ENCODE peak calls at places on chromosome 9, in four cellular contexts. B is HepG2, I is K562, F is GM12878. X is an unnamed sample.
A peak's percentile ranks its signal among the peaks of the same experiment; 100 is the strongest.

GRCh38 chr9:78369644-78370219 is 72.8 kb downstream of the PSAT1 start:
- DNase-seq in B (peak; percentile 60), I (peak; percentile 66), F (no peak), X (peak; percentile 91)

GRCh38 chr9:105147095-105147871 is 97.2 kb upstream of the SLC44A1 start:
- DNase-seq in B (no peak), I (no peak), F (no peak), X (no peak)

GRCh38 chr9:69432623-69433022 is 107.6 kb downstream of the ENTREP1 start:
- DNase-seq in B (no peak), I (no peak), F (no peak), X (no peak)

GRCh38 chr9:7394007-7394774 is 405.4 kb downstream of the DMAC1 start:
- DNase-seq in B (peak; percentile 20), I (no peak), F (no peak), X (peak; percentile 18)

GRCh38 chr9:134236001-134236421 is 71.6 kb upstream of the RNU6ATAC start:
- DNase-seq in B (no peak), I (no peak), F (no peak), X (no peak)

GRCh38 chr9:3035594-3036389 is 191.9 kb upstream of the PUM3 start:
- DNase-seq in B (no peak), I (no peak), F (no peak), X (no peak)

GRCh38 chr9:137809038-137809630 is 68.4 kb upstream of the CACNA1B start:
- DNase-seq in B (no peak), I (no peak), F (peak; percentile 20), X (no peak)

GRCh38 chr9:133658442-133659431 is 22.6 kb downstream of the DBH start:
- DNase-seq in B (peak; percentile 81), I (peak; percentile 83), F (no peak), X (peak; percentile 42)

GRCh38 chr9:81814794-81815464 is 113.3 kb upstream of the SPATA31D4 start:
- DNase-seq in B (no peak), I (no peak), F (peak; percentile 27), X (no peak)

GRCh38 chr9:134036130-134036529 is 10.8 kb downstream of the BRD3OS start:
- DNase-seq in B (no peak), I (no peak), F (no peak), X (no peak)

GRCh38 chr9:109990541-109990940 is 210.5 kb downstream of the PALM2AKAP2 start:
- DNase-seq in B (no peak), I (no peak), F (no peak), X (no peak)

GRCh38 chr9:113376634-113377531 is at the start of gene HDHD3:
- DNase-seq in B (peak; percentile 71), I (peak; percentile 96), F (peak; percentile 40), X (peak; percentile 80)

GRCh38 chr9:99239341-99240055 is 17.4 kb downstream of the SEC61B start:
- DNase-seq in B (no peak), I (no peak), F (no peak), X (no peak)

GRCh38 chr9:134348404-134349155 is 22.3 kb downstream of the RXRA start:
- DNase-seq in B (no peak), I (no peak), F (no peak), X (no peak)

GRCh38 chr9:8817335-8817734 is 1017.8 kb upstream of the DMAC1 start:
- DNase-seq in B (no peak), I (no peak), F (no peak), X (no peak)

GRCh38 chr9:93649610-93650261 is 73.4 kb downstream of the PHF2 start:
- DNase-seq in B (no peak), I (no peak), F (no peak), X (peak; percentile 0)

GRCh38 chr9:109908459-109909390 is 128.7 kb downstream of the PALM2AKAP2 start:
- DNase-seq in B (no peak), I (no peak), F (no peak), X (no peak)

GRCh38 chr9:86168256-86168655 is 68.9 kb upstream of the GOLM1 start:
- DNase-seq in B (no peak), I (no peak), F (no peak), X (no peak)

GRCh38 chr9:81543695-81544094 is 145.7 kb downstream of the TLE1 start:
- DNase-seq in B (no peak), I (no peak), F (no peak), X (no peak)

GRCh38 chr9:124527781-124528180 is 20.6 kb upstream of the NR5A1 start:
- DNase-seq in B (no peak), I (no peak), F (no peak), X (no peak)

GRCh38 chr9:137138058-137138697 is 776 bp upstream of the GRIN1 start:
- DNase-seq in B (no peak), I (peak; percentile 61), F (no peak), X (peak; percentile 77)

GRCh38 chr9:76181020-76181641 is 213.1 kb downstream of the RFK start:
- DNase-seq in B (no peak), I (no peak), F (no peak), X (no peak)

GRCh38 chr9:132548971-132549649 is 33.3 kb upstream of the BARHL1 start:
- DNase-seq in B (peak; percentile 35), I (no peak), F (no peak), X (no peak)

GRCh38 chr9:131839281-131840084 is 99.6 kb upstream of the RAPGEF1 start:
- DNase-seq in B (no peak), I (no peak), F (no peak), X (no peak)

GRCh38 chr9:78122631-78123030 is 91.0 kb upstream of the GNAQ start:
- DNase-seq in B (no peak), I (no peak), F (no peak), X (no peak)

GRCh38 chr9:90881648-90882047 is 80.0 kb downstream of the SYK start:
- DNase-seq in B (no peak), I (no peak), F (peak; percentile 64), X (no peak)

GRCh38 chr9:129256959-129257713 is 79.1 kb upstream of the IER5L start:
- DNase-seq in B (no peak), I (no peak), F (no peak), X (no peak)

GRCh38 chr9:125652771-125653170 is 54.2 kb downstream of the MAPKAP1 start:
- DNase-seq in B (no peak), I (no peak), F (no peak), X (no peak)
- TF ChIP-seq CREM in B (no peak), I (no peak), F (no peak), X (no peak)

GRCh38 chr9:18826248-18826647 is 206.8 kb downstream of the SAXO1 start:
- DNase-seq in B (no peak), I (no peak), F (no peak), X (no peak)
- TF ChIP-seq CREM in B (no peak), I (no peak), F (no peak), X (no peak)

GRCh38 chr9:4855861-4856260 is 63.1 kb downstream of the RCL1 start:
- DNase-seq in B (no peak), I (no peak), F (no peak), X (no peak)
- TF ChIP-seq CREM in B (no peak), I (no peak), F (no peak), X (no peak)

GRCh38 chr9:135758870-135759269 is 56.9 kb downstream of the KCNT1 start:
- DNase-seq in B (no peak), I (no peak), F (no peak), X (no peak)

GRCh38 chr9:135761845-135762168 is 59.8 kb downstream of the KCNT1 start:
- DNase-seq in B (no peak), I (no peak), F (no peak), X (no peak)

GRCh38 chr9:135759676-135760300 is 57.8 kb downstream of the KCNT1 start:
- DNase-seq in B (no peak), I (no peak), F (no peak), X (no peak)

GRCh38 chr9:135761150-135761844 is 59.3 kb downstream of the KCNT1 start:
- DNase-seq in B (no peak), I (no peak), F (no peak), X (no peak)

DNA sequence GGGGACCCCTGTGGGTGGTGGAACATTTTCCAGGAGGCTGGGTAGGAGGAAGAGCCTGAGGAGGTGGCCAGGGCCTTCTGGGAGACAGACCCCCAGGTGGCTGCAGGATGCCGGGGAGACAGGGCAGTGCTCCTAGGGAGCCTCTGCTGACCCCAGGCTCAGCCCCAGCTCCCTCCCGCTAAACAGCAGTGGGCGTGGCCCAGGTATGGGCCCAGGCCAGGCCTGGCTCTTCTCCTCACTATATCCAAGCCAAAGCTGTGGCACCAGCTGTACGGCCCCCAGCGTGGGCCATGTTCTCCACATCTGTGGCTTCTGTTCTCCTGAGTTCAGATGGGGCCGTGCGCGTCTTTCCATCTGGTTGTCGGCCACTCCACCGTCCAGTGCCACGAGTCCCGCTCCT is 58.5 kb downstream of the KCNT1 start:
- DNase-seq in B (no peak), I (no peak), F (no peak), X (no peak)
- TF ChIP-seq CREM in B (no peak), I (no peak), F (no peak), X (no peak)

GRCh38 chr9:121274851-121275250 is 6.9 kb downstream of the GSN start:
- DNase-seq in B (no peak), I (no peak), F (no peak), X (no peak)
- TF ChIP-seq CREM in B (no peak), I (no peak), F (no peak), X (no peak)

X was measured in WTC11.